ENCODE peak calls at places on chromosomes 6 and 20, in four cellular contexts. R is esophagus muscularis mucosa, C is Peyer's patch, E is IMR-90. M is an unnamed sample.

GRCh38 chr6:42199106-42199981 is 4.6 kb upstream of the GUCA1B start:
- DNase-seq in E (peak; percentile 68), C (no peak), R (no peak), M (no peak)

GRCh38 chr20:53714524-53714923 is 120.9 kb upstream of the ZNF217 start:
- DNase-seq in C (no peak), R (no peak), E (no peak), M (no peak)

GRCh38 chr20:36866681-36867485 is 9.1 kb upstream of the TLDC2 start:
- DNase-seq in E (peak; percentile 64), C (no peak), R (no peak), M (no peak)

GRCh38 chr6:132820629-132821381 is 6.4 kb downstream of the RPS12 start:
- DNase-seq in C (no peak), E (peak; percentile 52), R (no peak), M (no peak)

GRCh38 chr6:170203212-170203611 is 87.7 kb downstream of the DLL1 start:
- DNase-seq in C (no peak), R (peak; percentile 66), E (no peak), M (no peak)

GRCh38 chr6:17202526-17202925 is 78.6 kb upstream of the RBM24 start:
- DNase-seq in E (peak; percentile 16), R (no peak), C (no peak), M (no peak)

GRCh38 chr6:156662025-156662445 is 115.1 kb upstream of the ARID1B start:
- DNase-seq in R (peak; percentile 87), C (peak; percentile 56), E (no peak), M (no peak)

GRCh38 chr6:2614842-2615241 is 135.9 kb downstream of the MYLK4 start:
- DNase-seq in E (no peak), R (no peak), C (no peak), M (no peak)

GRCh38 chr20:38125157-38126056 is 39.7 kb downstream of the TGM2 start:
- DNase-seq in E (peak; percentile 58), R (peak; percentile 91), C (peak; percentile 70), M (no peak)

GRCh38 chr20:17653835-17654648 is 28.0 kb downstream of the RRBP1 start:
- DNase-seq in C (no peak), R (no peak), E (no peak), M (no peak)

GRCh38 chr20:63697357-63697867 is 960 bp downstream of the TNFRSF6B start:
- DNase-seq in E (no peak), C (no peak), R (no peak), M (peak; percentile 38)

GRCh38 chr6:3221579-3221978 is 5.9 kb downstream of the TUBB2B start:
- DNase-seq in R (no peak), C (no peak), E (no peak), M (no peak)

GRCh38 chr6:6546318-6547110 is 42.0 kb upstream of the LY86 start:
- DNase-seq in C (peak; percentile 58), R (no peak), E (peak; percentile 1), M (no peak)

GRCh38 chr20:63316502-63316921 is 23.5 kb downstream of the COL20A1 start:
- DNase-seq in R (no peak), E (no peak), C (peak; percentile 35), M (no peak)

GRCh38 chr6:149265945-149266344 is 51.6 kb upstream of the TAB2 start:
- DNase-seq in R (no peak), E (no peak), C (no peak), M (no peak)

GRCh38 chr6:75344455-75344854 is 59.9 kb upstream of the TMEM30A start:
- DNase-seq in C (no peak), E (no peak), R (no peak), M (no peak)

GRCh38 chr6:134840086-134840485 is 109.8 kb downstream of the ALDH8A1 start:
- DNase-seq in C (no peak), E (no peak), R (no peak), M (no peak)

GRCh38 chr6:113211185-113211584 is 646.0 kb upstream of the MARCKS start:
- DNase-seq in C (no peak), E (no peak), R (no peak), M (no peak)

GRCh38 chr20:50331469-50332251 is 141.0 kb downstream of the CEBPB start:
- DNase-seq in R (no peak), C (no peak), E (no peak), M (no peak)

GRCh38 chr6:22690446-22690845 is 121.1 kb downstream of the HDGFL1 start:
- DNase-seq in C (no peak), R (no peak), E (no peak), M (no peak)

GRCh38 chr6:1538348-1538747 is 71.4 kb upstream of the FOXC1 start:
- DNase-seq in R (no peak), E (no peak), C (no peak), M (no peak)

GRCh38 chr6:12060780-12061619 is 48.9 kb downstream of the HIVEP1 start:
- DNase-seq in R (no peak), C (peak; percentile 63), E (peak; percentile 51), M (peak; percentile 32)
- TF ChIP-seq POLR2A in R (no peak), C (peak; percentile 18), E (no peak), M (no peak)

GRCh38 chr6:53461041-53461656 is 83.8 kb downstream of the GCLC start:
- DNase-seq in R (no peak), E (no peak), C (no peak), M (no peak)
- TF ChIP-seq POLR2A in R (no peak), E (no peak), C (no peak), M (no peak)

GRCh38 chr6:39428152-39428551 is 105.7 kb upstream of the KCNK16 start:
- DNase-seq in C (no peak), E (no peak), R (peak; percentile 50), M (no peak)
- TF ChIP-seq POLR2A in C (no peak), E (no peak), R (no peak), M (no peak)

GRCh38 chr20:31606928-31607639 is 2.0 kb downstream of the ID1 start:
- DNase-seq in E (peak; percentile 67), R (no peak), C (peak; percentile 73), M (peak; percentile 60)
- TF ChIP-seq POLR2A in E (peak; percentile 98), R (no peak), C (peak; percentile 34), M (peak; percentile 86)

GRCh38 chr6:31655349-31656237 is at the start of gene APOM:
- DNase-seq in R (no peak), E (no peak), C (no peak), M (no peak)

GRCh38 chr6:31651602-31652191 is 764 bp downstream of the BAG6 start:
- DNase-seq in C (no peak), R (peak; percentile 96), E (peak; percentile 80), M (peak; percentile 78)

GRCh38 chr6:31657406-31658157 is 1.9 kb downstream of the APOM start:
- DNase-seq in R (no peak), C (no peak), E (no peak), M (no peak)

GRCh38 chr6:31654574-31655348 is 933 bp upstream of the APOM start:
- DNase-seq in C (no peak), R (no peak), E (no peak), M (no peak)

DNA sequence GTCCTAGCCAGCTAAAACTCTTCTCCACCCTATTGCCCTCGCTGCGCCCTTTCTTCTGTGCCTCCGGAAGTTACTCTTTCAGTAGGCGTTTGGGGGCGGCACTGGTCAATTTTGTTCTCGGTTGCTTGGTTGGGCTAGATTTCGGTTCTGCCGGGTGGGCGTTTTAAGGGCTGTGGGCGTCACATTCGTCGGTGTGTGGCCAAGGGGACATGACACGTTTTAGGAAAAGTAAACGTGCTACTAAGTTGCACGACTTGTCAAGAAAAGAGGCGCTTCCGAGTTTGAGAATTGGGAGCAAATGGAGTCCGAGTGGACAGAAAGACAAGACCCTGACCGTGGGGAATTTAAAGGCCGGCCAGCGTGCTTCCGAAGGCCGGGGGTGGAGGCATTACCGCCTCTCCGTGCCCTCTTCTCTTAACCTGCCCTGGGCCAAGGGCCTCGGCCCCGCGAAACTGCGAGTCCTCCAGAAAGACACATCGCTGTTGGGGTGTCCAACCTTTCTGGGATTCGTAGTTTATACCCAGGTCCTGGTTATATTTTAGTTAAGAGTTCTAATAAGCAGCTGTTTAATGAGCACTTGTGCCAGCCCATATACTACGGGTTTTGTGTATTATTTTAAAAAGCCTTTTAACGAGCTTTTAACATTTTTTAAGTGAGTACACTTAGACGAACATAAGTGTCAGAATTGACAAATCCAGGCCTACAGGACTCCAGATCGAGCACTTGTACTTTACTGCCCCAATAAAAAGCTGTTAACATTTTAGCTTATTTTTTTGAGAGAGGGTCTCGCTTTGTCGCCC is 664 bp upstream of the BAG6 start:
- DNase-seq in C (no peak), E (no peak), R (peak; percentile 98), M (peak; percentile 69)
- TF ChIP-seq POLR2A in C (peak; percentile 88), E (no peak), R (no peak), M (peak; percentile 29)

DNA sequence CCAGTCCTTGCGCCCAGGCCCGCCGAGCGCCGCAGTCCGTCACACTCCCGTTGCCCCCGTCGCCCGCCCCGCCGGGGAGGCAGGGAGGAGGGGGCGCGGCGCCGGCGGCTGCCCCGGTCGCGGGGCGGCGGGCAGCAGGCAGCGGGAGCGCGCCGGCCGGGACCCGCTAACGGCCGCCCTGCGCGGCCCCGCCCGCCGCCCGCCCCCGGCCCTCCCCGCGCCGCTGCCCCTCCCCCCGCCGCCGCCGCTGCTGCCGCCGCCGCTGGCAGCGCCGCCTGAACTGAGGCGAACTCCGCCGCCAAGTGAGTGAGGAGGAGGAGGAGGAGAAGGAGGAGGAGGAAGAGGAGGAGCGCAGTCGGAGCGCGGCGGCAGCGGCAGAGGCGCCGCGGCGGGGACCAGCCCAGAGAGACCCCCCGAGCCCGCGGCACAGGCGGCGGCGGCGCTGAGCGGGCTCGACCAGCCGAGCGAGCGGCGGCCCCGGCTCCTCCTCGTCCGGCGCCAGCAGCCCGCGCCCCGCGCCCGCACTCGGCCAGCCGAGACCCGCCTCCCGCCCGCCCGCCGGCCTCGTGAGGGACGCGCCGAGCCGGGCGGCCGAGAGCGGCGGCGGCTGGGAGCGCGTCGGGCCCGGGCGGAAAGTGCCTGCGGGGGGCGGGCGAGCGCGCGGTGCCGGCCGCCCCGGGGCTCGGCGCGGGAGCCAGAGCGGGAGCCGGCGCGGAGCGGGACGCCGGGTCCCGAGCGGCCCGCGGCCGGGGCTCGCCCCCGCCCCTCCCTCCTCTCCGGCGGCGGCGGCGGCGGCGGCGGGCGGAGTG is at the start of gene QKI:
- DNase-seq in R (no peak), C (peak; percentile 70), E (peak; percentile 67), M (no peak)
- TF ChIP-seq POLR2A in R (no peak), C (peak; percentile 12), E (no peak), M (peak; percentile 23)

GRCh38 chr6:158772851-158773371 is 46.3 kb downstream of the EZR start:
- DNase-seq in R (no peak), E (no peak), C (peak; percentile 62), M (no peak)
- TF ChIP-seq POLR2A in R (no peak), E (no peak), C (no peak), M (no peak)

DNA sequence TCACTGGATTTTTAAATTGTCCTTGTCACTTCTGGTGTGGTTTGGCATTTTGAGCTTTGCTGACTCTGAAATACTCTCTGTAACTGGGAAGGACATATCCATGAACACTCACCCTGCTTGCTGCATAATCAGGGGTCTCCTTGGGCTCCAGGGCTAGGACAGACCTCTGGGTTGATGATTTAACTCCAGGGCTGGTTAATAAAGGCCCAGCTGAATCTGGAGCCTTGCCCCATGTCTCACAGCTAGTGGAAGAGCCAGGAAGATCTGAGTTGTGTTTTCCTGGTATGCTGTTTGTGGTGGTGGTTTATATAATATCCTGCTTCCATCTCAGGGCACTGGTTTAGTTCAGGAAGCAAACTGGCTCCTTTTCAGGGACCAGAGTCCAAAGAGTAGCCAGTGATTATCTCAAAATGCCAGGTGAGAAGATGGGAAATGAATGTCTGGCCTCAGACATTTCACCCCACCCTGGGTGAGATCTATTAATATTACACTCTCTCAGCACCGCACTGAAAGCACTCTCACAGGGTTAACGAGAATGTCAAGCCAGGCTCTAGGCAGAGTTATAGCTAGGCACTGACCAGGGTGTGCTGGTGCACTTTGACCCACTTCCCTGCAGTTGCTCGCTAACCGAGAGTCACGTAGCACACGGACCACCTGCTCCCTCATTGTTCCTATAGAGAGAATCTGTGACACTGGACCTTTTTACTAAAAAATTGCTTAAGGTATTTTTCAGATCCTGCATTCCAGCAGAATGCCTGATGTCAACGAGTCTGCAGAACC is 90.1 kb upstream of the SLC22A16 start:
- DNase-seq in R (no peak), E (peak; percentile 19), C (peak; percentile 63), M (no peak)
- TF ChIP-seq POLR2A in R (no peak), E (no peak), C (no peak), M (no peak)

M was measured in H54.